ENCODE peak calls at places on chromosomes 2 and 18, in six cellular contexts. D, K, N, X, T and Y are unnamed samples.

GRCh38 chr2:121686218-121686617 is 37.0 kb upstream of the CLASP1 start:
- DNase-seq in X (no peak), N (no peak), T (no peak), D (no peak), K (no peak), Y (no peak)

GRCh38 chr2:102514061-102514785 is 41.2 kb downstream of the SLC9A4 start:
- DNase-seq in D (no peak), K (peak), N (peak), T (peak), X (peak), Y (no peak)

GRCh38 chr2:237885171-237885930 is 25.9 kb downstream of the RAMP1 start:
- DNase-seq in N (no peak), K (no peak), D (no peak), X (no peak), T (no peak), Y (no peak)

GRCh38 chr18:30160124-30160523 is 882.4 kb downstream of the DSC3 start:
- DNase-seq in T (no peak), D (no peak), N (no peak), K (no peak), X (no peak), Y (no peak)

GRCh38 chr2:11646530-11646929 is 23.5 kb downstream of the NTSR2 start:
- DNase-seq in X (no peak), K (no peak), N (no peak), T (no peak), D (no peak), Y (no peak)

GRCh38 chr18:43805646-43806194 is 528.4 kb upstream of the SYT4 start:
- DNase-seq in T (no peak), X (no peak), N (no peak), K (peak), D (no peak), Y (no peak)

GRCh38 chr2:137221797-137222492 is 456.6 kb downstream of the THSD7B start:
- DNase-seq in X (no peak), N (no peak), K (no peak), T (no peak), D (no peak), Y (no peak)

GRCh38 chr2:148528356-148529064 is 116.0 kb upstream of the EPC2 start:
- DNase-seq in D (peak), K (no peak), T (no peak), N (no peak), X (no peak), Y (no peak)

GRCh38 chr2:8515864-8516533 is 165.9 kb upstream of the ID2 start:
- DNase-seq in D (no peak), N (no peak), X (no peak), K (no peak), T (no peak), Y (no peak)

GRCh38 chr2:174334781-174335604 is at the start of gene SP9:
- DNase-seq in K (peak), T (peak), X (peak), N (peak), D (peak), Y (peak)

GRCh38 chr2:134170700-134171099 is 83.2 kb upstream of the MGAT5 start:
- DNase-seq in D (no peak), K (no peak), T (no peak), N (no peak), X (no peak), Y (no peak)

GRCh38 chr2:102114290-102114721 is 28.2 kb upstream of the IL1R1 start:
- DNase-seq in X (peak), D (no peak), T (no peak), K (peak), N (peak), Y (no peak)

GRCh38 chr18:77177009-77177408 is 44.4 kb upstream of the MBP start:
- DNase-seq in T (no peak), N (peak), K (peak), D (no peak), X (no peak), Y (no peak)

GRCh38 chr2:57859755-57860154 is 186.9 kb upstream of the VRK2 start:
- DNase-seq in N (no peak), K (no peak), T (no peak), D (no peak), X (no peak), Y (no peak)

GRCh38 chr2:46311651-46312223 is 14.5 kb downstream of the EPAS1 start:
- DNase-seq in D (no peak), X (no peak), K (no peak), N (no peak), T (no peak), Y (no peak)

GRCh38 chr2:36545871-36546416 is 52.0 kb downstream of the FEZ2 start:
- DNase-seq in X (no peak), K (no peak), T (no peak), N (no peak), D (no peak), Y (no peak)

GRCh38 chr2:96374211-96374951 is 38.8 kb downstream of the NCAPH start:
- DNase-seq in K (no peak), N (peak), D (no peak), X (no peak), T (no peak), Y (no peak)

GRCh38 chr2:17648571-17648970 is 105.0 kb downstream of the SMC6 start:
- DNase-seq in X (no peak), D (no peak), K (no peak), N (no peak), T (no peak), Y (no peak)

GRCh38 chr2:47208852-47209606 is 53.9 kb upstream of the STPG4 start:
- DNase-seq in T (no peak), K (peak), D (no peak), X (no peak), N (peak), Y (no peak)

GRCh38 chr2:18926633-18927524 is 337.5 kb upstream of the NT5C1B start:
- DNase-seq in X (no peak), K (no peak), T (no peak), D (no peak), N (no peak), Y (no peak)

GRCh38 chr2:37365669-37366068 is 21.2 kb downstream of the QPCT start:
- DNase-seq in K (no peak), X (no peak), N (no peak), D (no peak), T (no peak), Y (no peak)

GRCh38 chr2:29614295-29614830 is 307.0 kb downstream of the ALK start:
- DNase-seq in T (no peak), D (no peak), K (no peak), X (no peak), N (no peak), Y (no peak)
- H2AK5ac ChIP-seq in T (peak), D (no peak), K (no peak), X (no peak), N (no peak), Y (peak)

GRCh38 chr18:48902023-48902855 is 48.5 kb downstream of the SMAD7 start:
- DNase-seq in N (peak), K (peak), X (no peak), D (peak), T (peak), Y (no peak)
- H2AK5ac ChIP-seq in N (peak), K (peak), X (no peak), D (no peak), T (peak), Y (no peak)

DNA sequence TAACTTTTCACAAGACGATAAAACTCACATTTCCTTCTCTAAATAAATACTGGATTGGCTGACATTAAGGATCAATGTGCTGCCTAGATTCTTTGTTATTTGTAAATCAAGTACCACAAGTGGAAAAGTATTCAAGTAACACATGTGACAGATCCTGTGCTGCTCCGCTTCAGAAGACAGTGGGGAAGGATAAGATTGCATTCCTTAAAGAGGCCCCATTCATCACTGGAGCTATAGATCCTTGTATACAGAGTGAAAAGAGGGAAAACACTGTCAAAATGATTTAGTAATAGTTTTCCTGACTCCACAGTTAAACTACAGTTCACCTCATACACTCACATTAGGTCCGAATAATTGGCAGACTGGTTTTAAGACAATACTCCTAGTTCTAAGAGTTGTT is 108.0 kb upstream of the CSRNP3 start:
- DNase-seq in N (no peak), D (no peak), T (no peak), X (no peak), K (peak), Y (no peak)
- H2AK5ac ChIP-seq in N (no peak), D (no peak), T (no peak), X (no peak), K (no peak), Y (no peak)

DNA sequence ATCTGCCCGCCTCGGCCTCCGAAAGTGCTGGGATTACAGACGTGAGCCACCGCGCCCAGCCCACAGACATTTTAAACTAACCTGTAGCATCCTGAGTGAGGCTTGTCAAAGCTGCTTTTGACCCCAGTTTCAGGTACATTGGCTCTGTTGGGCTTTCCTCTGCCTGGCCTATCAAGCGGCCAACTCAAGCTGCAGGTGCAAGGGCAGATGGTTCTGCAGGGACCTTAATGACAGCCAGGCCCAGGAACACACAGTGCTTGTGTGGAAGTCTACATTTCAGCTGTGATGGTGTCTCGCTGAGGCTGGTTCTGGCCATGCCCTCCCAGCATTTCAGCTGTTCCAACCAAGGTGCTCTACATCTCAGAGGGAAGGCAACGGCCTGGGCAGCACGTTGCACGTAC is 18.4 kb downstream of the INPP4A start:
- DNase-seq in N (no peak), K (no peak), D (no peak), T (no peak), X (no peak), Y (no peak)
- H2AK5ac ChIP-seq in N (no peak), K (no peak), D (no peak), T (no peak), X (no peak), Y (no peak)

GRCh38 chr2:234596696-234597575 is 100.1 kb upstream of the ARL4C start:
- DNase-seq in K (no peak), N (no peak), D (no peak), X (no peak), T (no peak), Y (no peak)

GRCh38 chr2:234594715-234595114 is 97.8 kb upstream of the ARL4C start:
- DNase-seq in T (no peak), K (no peak), N (no peak), D (no peak), X (no peak), Y (no peak)

GRCh38 chr2:234595829-234596228 is 98.9 kb upstream of the ARL4C start:
- DNase-seq in D (no peak), T (no peak), K (peak), N (peak), X (no peak), Y (no peak)

GRCh38 chr2:234593636-234594035 is 96.8 kb upstream of the ARL4C start:
- DNase-seq in N (peak), K (peak), X (no peak), D (no peak), T (no peak), Y (no peak)

GRCh38 chr2:234597576-234597861 is 100.6 kb upstream of the ARL4C start:
- DNase-seq in N (no peak), D (no peak), T (no peak), K (no peak), X (no peak), Y (no peak)
- H2AK5ac ChIP-seq in N (peak), D (peak), T (no peak), K (peak), X (no peak), Y (no peak)

DNA sequence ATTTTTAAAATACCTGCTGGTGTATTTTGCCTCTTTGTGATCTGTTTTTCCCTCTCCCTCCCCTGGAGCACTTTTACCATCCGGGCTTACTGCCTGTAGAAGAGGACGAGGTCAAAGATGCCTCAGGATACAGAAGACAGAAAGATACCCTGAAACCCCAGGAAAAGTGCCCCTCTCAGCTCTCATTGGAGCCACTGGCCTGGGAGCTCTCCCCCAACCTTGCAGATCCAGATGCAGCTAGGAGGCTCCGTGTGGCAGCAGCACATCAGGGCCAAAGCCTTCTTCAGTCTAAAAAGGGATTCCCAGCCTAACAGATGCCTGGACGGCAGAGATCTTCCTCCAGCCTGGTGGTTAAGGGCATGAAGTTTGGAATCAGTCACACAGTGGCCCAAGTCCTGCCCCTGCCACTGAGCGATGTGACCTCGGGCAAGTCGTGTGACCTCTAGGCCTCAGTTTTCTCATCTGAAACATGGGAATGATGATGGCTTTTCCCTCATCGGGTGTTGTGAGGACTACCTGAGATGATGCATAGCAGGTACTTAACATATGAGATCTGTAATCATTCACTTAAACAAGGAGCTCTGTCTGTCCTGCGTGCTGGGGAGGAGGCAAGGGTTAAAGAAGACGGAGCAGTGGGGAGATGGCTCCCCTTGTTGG is 239.4 kb downstream of the DYSF start:
- DNase-seq in X (no peak), D (no peak), K (no peak), N (no peak), T (peak), Y (no peak)
- H2AK5ac ChIP-seq in X (no peak), D (no peak), K (no peak), N (no peak), T (no peak), Y (no peak)